ENCODE peak calls at places on chromosomes 16 and 17, in seven cellular contexts. S, F, X, C, Q, R and B are unnamed samples.

GRCh38 chr16:85485379-85485778 is 127.7 kb upstream of the GSE1 start:
- DNase-seq in X (no peak), Q (no peak), C (no peak), R (peak), F (no peak), S (no peak), B (no peak)

GRCh38 chr16:84718-85452 is 6.9 kb downstream of the MPG start:
- DNase-seq in F (peak), C (peak), S (peak), R (no peak), X (peak), Q (peak), B (peak)

GRCh38 chr16:10749680-10750035 is 6.0 kb downstream of the NUBP1 start:
- DNase-seq in Q (no peak), R (no peak), X (no peak), S (no peak), F (peak), C (no peak), B (no peak)

GRCh38 chr17:32267690-32268205 is 2.1 kb downstream of the RHBDL3 start:
- DNase-seq in F (peak), S (peak), X (no peak), C (no peak), Q (no peak), R (peak), B (no peak)

GRCh38 chr17:5838661-5839300 is 231.4 kb upstream of the WSCD1 start:
- DNase-seq in C (no peak), Q (no peak), X (no peak), F (no peak), R (peak), S (no peak), B (no peak)

GRCh38 chr17:3766783-3767182 is 34.2 kb downstream of the ITGAE start:
- DNase-seq in C (no peak), Q (no peak), S (no peak), R (no peak), X (no peak), F (no peak), B (no peak)

GRCh38 chr16:79612207-79612606 is 11.7 kb upstream of the MAF start:
- DNase-seq in S (no peak), Q (no peak), X (no peak), F (no peak), C (no peak), R (no peak), B (no peak)

GRCh38 chr17:4708436-4708835 is 2.0 kb upstream of the ARRB2 start:
- DNase-seq in F (no peak), Q (no peak), R (peak), X (no peak), C (no peak), S (no peak), B (no peak)

GRCh38 chr16:2009791-2010510 is at the start of gene ZNF598:
- DNase-seq in S (peak), F (peak), R (peak), C (peak), X (peak), Q (peak), B (peak)

GRCh38 chr17:74325743-74326379 is at the start of gene KIF19:
- DNase-seq in X (no peak), S (no peak), F (peak), C (no peak), Q (peak), R (peak), B (no peak)

GRCh38 chr17:80354381-80354780 is 60.6 kb upstream of the ENDOV start:
- DNase-seq in Q (no peak), R (no peak), S (no peak), X (no peak), C (no peak), F (no peak), B (no peak)

GRCh38 chr17:4980644-4981216 is 6.7 kb downstream of the CAMTA2 start:
- DNase-seq in R (peak), F (no peak), S (no peak), X (no peak), Q (no peak), C (peak), B (no peak)

GRCh38 chr17:38794221-38794620 is 5.1 kb downstream of the PIP4K2B start:
- DNase-seq in X (no peak), F (no peak), S (no peak), C (no peak), R (no peak), Q (no peak), B (no peak)

DNA sequence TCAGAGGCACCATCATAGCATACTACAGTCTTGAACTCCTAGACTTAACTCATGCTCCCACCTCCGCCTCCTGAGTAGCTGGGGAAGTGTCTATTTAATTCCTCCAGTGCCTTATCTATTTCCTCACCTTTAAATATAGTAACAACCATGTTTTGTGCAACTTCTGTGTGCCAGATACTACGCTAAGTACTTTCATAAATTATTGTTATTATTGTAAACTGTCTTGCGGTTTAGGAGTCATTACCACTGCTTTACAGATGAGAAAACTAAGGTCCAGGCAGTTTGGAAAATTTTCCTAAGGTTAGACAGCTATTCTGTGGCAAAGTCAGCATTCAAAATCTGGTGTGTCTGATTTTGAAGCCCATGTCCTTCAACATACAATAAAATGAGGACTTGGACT is 359.1 kb upstream of the XYLT1 start:
- DNase-seq in S (no peak), C (no peak), X (no peak), Q (no peak), F (no peak), R (no peak), B (no peak)
- TF ChIP-seq CTCF in S (no peak), C (no peak), X (no peak), Q (no peak), F (no peak), R (no peak), B (no peak)

DNA sequence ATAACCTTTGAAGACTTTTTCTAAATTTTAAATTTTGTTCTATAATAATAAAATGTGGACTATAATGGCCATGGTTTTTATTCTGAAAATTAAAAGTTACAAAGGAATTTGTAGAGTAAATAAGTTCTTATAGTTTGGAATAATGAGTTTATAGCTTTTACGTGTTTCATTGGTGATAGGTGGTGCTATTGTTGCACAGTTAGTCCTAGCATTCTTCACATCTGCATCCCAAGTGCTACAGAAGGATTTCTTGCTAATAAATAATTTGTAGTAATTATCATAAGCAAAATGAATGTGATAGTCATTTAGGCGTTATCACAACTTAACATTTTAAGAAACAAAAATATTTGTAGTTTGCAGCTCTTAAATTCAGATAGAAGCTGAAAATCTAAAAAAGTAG is 67.9 kb downstream of the BCAS3 start:
- DNase-seq in C (no peak), R (no peak), F (no peak), S (no peak), Q (no peak), X (no peak), B (no peak)
- TF ChIP-seq CTCF in C (no peak), R (peak), F (no peak), S (no peak), Q (peak), X (no peak), B (no peak)

GRCh38 chr17:47717845-47718621 is 15.0 kb upstream of the TBX21 start:
- DNase-seq in Q (no peak), F (no peak), S (no peak), X (no peak), C (no peak), R (no peak), B (no peak)
- TF ChIP-seq CTCF in Q (no peak), F (no peak), S (no peak), X (no peak), C (no peak), R (no peak), B (no peak)

DNA sequence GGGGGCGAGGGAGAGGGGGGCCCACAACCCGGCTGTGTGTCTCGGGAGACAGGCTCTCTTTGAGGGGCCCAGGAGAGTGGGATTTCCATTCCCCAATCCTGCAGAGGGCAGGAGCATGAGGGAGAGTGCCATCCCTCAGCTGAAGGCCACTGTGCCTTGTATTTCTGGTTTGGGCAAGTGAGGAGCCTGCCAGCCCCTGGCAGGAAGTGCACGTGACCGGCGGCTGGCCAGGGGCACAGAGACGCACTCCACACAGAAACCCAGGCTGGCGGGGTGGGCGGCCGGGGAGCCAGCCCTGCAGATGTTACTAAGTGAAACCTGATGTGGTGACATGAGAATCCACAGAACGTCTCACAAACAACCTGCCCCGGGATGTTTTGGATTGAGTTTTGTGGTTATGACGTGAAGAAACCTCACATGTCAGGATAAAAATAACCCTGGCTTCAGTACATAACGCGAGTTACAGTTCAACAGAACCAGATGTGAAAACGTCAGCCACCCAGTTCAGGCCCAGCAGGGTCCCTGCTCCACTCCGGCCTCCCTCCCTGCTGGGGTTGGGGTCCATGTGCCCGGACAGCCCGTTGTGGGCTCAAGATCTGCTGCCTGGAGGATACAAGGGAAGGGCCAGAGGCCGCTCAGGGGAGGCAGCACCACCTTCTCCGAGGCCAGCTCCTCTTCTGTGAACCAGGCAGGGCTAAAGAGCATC is 51.7 kb upstream of the MTSS2 start:
- DNase-seq in C (peak), R (no peak), Q (peak), S (peak), X (no peak), F (peak), B (peak)
- TF ChIP-seq CTCF in C (no peak), R (no peak), Q (no peak), S (no peak), X (no peak), F (no peak), B (no peak)

GRCh38 chr16:84047626-84048025 is 5.0 kb upstream of the SLC38A8 start:
- DNase-seq in S (no peak), Q (no peak), R (no peak), F (no peak), C (no peak), X (no peak), B (no peak)

GRCh38 chr16:84048871-84049270 is 6.3 kb upstream of the SLC38A8 start:
- DNase-seq in F (no peak), C (no peak), S (no peak), R (no peak), X (no peak), Q (no peak), B (no peak)

GRCh38 chr16:84047206-84047605 is 4.6 kb upstream of the SLC38A8 start:
- DNase-seq in X (no peak), S (no peak), R (no peak), Q (no peak), F (no peak), C (no peak), B (no peak)

GRCh38 chr16:84049403-84050060 is 6.9 kb upstream of the SLC38A8 start:
- DNase-seq in X (no peak), S (no peak), Q (no peak), F (no peak), R (no peak), C (no peak), B (no peak)

DNA sequence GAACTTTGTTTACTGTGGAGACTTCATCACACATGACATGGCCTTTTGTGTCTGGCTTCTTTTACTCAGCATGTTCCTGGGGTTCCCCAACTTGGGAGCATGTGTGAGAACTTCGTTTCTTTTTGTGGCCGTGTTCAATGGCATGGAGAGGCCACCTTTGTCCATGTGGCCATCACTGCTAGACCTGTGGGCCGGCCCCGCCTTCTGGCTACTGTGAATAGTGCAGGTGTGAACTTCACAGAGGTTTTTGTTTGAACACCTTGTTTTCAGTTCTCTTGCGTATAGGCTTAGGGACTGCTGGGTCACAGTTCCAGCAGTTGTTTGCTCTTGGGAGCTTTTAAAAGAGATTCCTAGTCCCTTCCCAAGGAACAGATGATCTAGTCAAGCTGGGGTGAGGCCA is 5.7 kb upstream of the SLC38A8 start:
- DNase-seq in R (peak), Q (no peak), X (no peak), S (peak), F (no peak), C (no peak), B (no peak)
- TF ChIP-seq CTCF in R (peak), Q (no peak), X (no peak), S (peak), F (no peak), C (peak), B (no peak)

DNA sequence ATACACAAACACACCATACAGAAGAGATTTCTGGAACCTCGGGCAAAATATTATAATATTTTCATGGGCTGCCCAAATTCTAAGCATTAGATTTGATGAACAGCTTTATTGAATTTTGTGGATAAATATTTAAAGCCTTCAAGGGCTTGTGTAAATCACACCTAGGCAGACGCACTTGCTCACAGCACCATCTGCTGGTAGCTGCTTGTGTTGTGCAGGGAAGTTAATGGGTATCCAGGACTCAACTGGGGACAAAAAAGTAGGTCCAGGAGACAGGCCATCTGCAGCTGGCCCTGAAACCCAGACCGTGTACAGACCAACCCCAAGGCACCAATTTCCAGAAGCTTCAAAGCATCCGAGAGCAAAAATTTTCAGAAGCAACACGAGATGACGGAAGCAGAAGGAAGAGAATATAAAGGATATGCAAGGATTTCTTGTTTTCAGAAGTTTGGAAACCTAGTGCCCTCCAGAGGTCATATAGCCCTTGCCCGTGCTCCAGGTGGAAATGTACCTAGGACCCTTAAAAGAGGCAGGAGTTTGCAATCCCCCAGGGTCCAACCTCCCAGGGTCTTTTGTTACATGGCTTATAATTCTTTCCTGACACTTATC is 140.0 kb downstream of the CHD9NB start:
- DNase-seq in Q (peak), F (peak), X (peak), C (peak), R (peak), S (peak), B (no peak)
- TF ChIP-seq CTCF in Q (peak), F (peak), X (no peak), C (peak), R (peak), S (peak), B (peak)

DNA sequence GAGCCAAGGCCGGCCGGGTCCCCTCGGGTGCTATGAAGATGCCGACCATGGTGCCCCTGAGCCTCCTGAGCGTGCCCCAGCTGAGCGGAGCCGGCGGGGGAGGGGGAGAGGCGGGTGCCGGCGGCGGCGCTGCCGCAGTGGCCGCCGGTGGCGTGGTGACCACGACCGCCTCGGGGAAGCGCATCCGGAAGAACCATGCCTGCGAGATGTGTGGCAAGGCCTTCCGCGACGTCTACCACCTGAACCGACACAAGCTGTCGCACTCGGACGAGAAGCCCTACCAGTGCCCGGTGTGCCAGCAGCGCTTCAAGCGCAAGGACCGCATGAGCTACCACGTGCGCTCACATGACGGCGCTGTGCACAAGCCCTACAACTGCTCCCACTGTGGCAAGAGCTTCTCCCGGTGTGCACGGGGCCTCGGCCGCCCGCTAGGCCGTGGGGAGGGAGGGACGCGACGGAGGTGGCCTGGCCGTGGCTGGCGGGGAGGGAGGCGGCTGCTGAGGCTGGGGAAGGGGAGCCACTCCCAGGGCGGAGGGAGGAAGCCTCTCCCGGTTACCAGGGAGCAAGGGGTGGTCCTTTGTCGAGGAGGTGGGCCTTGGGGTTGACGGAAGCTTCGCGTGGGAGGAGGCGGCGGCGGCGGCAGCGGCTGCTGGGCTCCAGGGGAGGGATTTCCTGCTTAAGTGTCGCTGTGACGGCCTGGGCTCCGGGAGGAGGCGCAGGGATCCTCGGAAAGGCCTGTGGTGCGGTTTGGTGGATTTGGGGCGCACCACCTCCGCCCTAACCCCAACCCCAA is 1.3 kb downstream of the MAZ start:
- DNase-seq in X (peak), F (peak), S (peak), C (peak), R (peak), Q (peak), B (peak)
- TF ChIP-seq CTCF in X (peak), F (peak), S (no peak), C (peak), R (peak), Q (peak), B (no peak)

GRCh38 chr16:63530208-63530607 is 1494.0 kb upstream of the CDH8 start:
- DNase-seq in Q (no peak), S (no peak), X (no peak), C (no peak), R (peak), F (no peak), B (no peak)
- TF ChIP-seq CTCF in Q (no peak), S (no peak), X (no peak), C (no peak), R (peak), F (no peak), B (no peak)

DNA sequence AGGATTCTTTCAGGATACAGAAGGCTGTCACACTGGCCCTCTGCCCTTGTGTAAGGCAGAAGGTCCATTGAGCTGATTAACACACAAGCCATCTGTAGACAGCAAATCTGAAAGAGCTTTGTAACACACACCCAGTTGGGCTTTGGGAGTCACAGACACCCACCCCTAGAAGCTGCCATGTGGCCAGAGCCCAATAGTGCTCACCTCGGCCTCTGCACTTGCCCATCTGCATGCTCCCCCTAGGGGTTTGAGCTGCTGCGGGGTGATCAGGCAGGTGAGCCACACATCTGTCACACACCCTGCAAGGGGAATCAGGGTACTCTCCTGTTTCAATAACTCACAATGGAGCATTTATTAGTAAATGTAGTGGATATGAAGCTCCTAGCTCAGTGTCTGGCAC is 138.3 kb downstream of the CHD9NB start:
- DNase-seq in R (no peak), F (no peak), S (no peak), X (no peak), Q (no peak), C (no peak), B (no peak)
- TF ChIP-seq CTCF in R (no peak), F (no peak), S (no peak), X (no peak), Q (no peak), C (no peak), B (no peak)